ENCODE peak calls at places on chromosome 2, in seven cellular contexts. One of them, this sample, is unnamed. For H3K36me3, the result is how much of the 10 kb centered on the place peaks cover.

GRCh38 chr2:104790100-104790811 is 63.7 kb upstream of the POU3F3 start:
- DNase-seq in kidney: no peak
- DNase-seq in heart right ventricle: no peak
- DNase-seq in heart left ventricle: peak
- DNase-seq in tibial artery: no peak
- DNase-seq in left ventricle myocardium inferior: no peak
- DNase-seq in left lung: no peak
- DNase-seq in this sample: no peak

GRCh38 chr2:8334866-8335325 is 347.0 kb upstream of the ID2 start:
- DNase-seq in tibial artery: no peak
- DNase-seq in heart left ventricle: no peak
- DNase-seq in left lung: no peak
- DNase-seq in kidney: peak
- DNase-seq in heart right ventricle: no peak
- DNase-seq in left ventricle myocardium inferior: no peak
- DNase-seq in this sample: no peak

GRCh38 chr2:209977386-209978239 is 24.8 kb upstream of the RPE start:
- DNase-seq in kidney: no peak
- DNase-seq in tibial artery: no peak
- DNase-seq in left lung: no peak
- DNase-seq in heart right ventricle: no peak
- DNase-seq in heart left ventricle: no peak
- DNase-seq in left ventricle myocardium inferior: no peak
- DNase-seq in this sample: no peak

GRCh38 chr2:17482651-17483050 is 35.6 kb downstream of the RAD51AP2 start:
- DNase-seq in left ventricle myocardium inferior: no peak
- DNase-seq in kidney: no peak
- DNase-seq in left lung: no peak
- DNase-seq in heart left ventricle: no peak
- DNase-seq in tibial artery: no peak
- DNase-seq in heart right ventricle: no peak
- DNase-seq in this sample: no peak

GRCh38 chr2:56009758-56010534 is 86.4 kb upstream of the EFEMP1 start:
- DNase-seq in tibial artery: no peak
- DNase-seq in heart right ventricle: no peak
- DNase-seq in kidney: no peak
- DNase-seq in heart left ventricle: no peak
- DNase-seq in left lung: no peak
- DNase-seq in left ventricle myocardium inferior: no peak
- DNase-seq in this sample: no peak

GRCh38 chr2:24972315-24972958 is 682 bp upstream of the DNAJC27 start:
- DNase-seq in tibial artery: peak
- DNase-seq in kidney: no peak
- DNase-seq in heart left ventricle: peak
- DNase-seq in heart right ventricle: no peak
- DNase-seq in left ventricle myocardium inferior: peak
- DNase-seq in left lung: peak
- DNase-seq in this sample: no peak

GRCh38 chr2:70995227-70995729 is 605 bp upstream of the TEX261 start:
- DNase-seq in heart left ventricle: no peak
- DNase-seq in left lung: no peak
- DNase-seq in kidney: no peak
- DNase-seq in tibial artery: no peak
- DNase-seq in left ventricle myocardium inferior: no peak
- DNase-seq in heart right ventricle: no peak
- DNase-seq in this sample: no peak

GRCh38 chr2:237674731-237675276 is 47.4 kb downstream of the LRRFIP1 start:
- DNase-seq in kidney: peak
- DNase-seq in tibial artery: peak
- DNase-seq in heart left ventricle: peak
- DNase-seq in left lung: peak
- DNase-seq in left ventricle myocardium inferior: peak
- DNase-seq in heart right ventricle: peak
- DNase-seq in this sample: peak

GRCh38 chr2:131046580-131047274 is 46.5 kb downstream of the FAM168B start:
- DNase-seq in heart right ventricle: peak
- DNase-seq in kidney: peak
- DNase-seq in left ventricle myocardium inferior: no peak
- DNase-seq in left lung: no peak
- DNase-seq in tibial artery: no peak
- DNase-seq in heart left ventricle: no peak
- DNase-seq in this sample: peak

GRCh38 chr2:143026411-143027054 is 102.7 kb upstream of the ARHGAP15 start:
- DNase-seq in heart right ventricle: peak
- DNase-seq in kidney: peak
- DNase-seq in left ventricle myocardium inferior: no peak
- DNase-seq in heart left ventricle: peak
- DNase-seq in tibial artery: peak
- DNase-seq in left lung: peak
- DNase-seq in this sample: no peak

GRCh38 chr2:23618696-23619530 is 233.9 kb downstream of the KLHL29 start:
- DNase-seq in heart right ventricle: no peak
- DNase-seq in kidney: peak
- DNase-seq in heart left ventricle: no peak
- DNase-seq in left ventricle myocardium inferior: no peak
- DNase-seq in tibial artery: no peak
- DNase-seq in left lung: peak
- DNase-seq in this sample: peak

GRCh38 chr2:54212456-54212855 is 43.6 kb downstream of the TSPYL6 start:
- DNase-seq in left ventricle myocardium inferior: no peak
- DNase-seq in tibial artery: no peak
- DNase-seq in left lung: no peak
- DNase-seq in heart left ventricle: no peak
- DNase-seq in kidney: no peak
- DNase-seq in heart right ventricle: no peak
- DNase-seq in this sample: no peak

GRCh38 chr2:152468832-152469692 is 134.1 kb downstream of the FMNL2 start:
- DNase-seq in tibial artery: no peak
- DNase-seq in left ventricle myocardium inferior: no peak
- DNase-seq in kidney: no peak
- DNase-seq in heart right ventricle: no peak
- DNase-seq in heart left ventricle: no peak
- DNase-seq in left lung: no peak
- DNase-seq in this sample: no peak

GRCh38 chr2:67596871-67597270 is 199.7 kb downstream of the ETAA1 start:
- DNase-seq in left ventricle myocardium inferior: no peak
- DNase-seq in kidney: no peak
- DNase-seq in tibial artery: no peak
- DNase-seq in heart right ventricle: no peak
- DNase-seq in heart left ventricle: no peak
- DNase-seq in left lung: no peak
- DNase-seq in this sample: no peak

GRCh38 chr2:7497223-7497622 is 580.0 kb downstream of the RNF144A start:
- DNase-seq in heart left ventricle: no peak
- DNase-seq in tibial artery: no peak
- DNase-seq in heart right ventricle: no peak
- DNase-seq in kidney: no peak
- DNase-seq in left ventricle myocardium inferior: no peak
- DNase-seq in left lung: no peak
- DNase-seq in this sample: no peak

GRCh38 chr2:22355816-22356433 is 1029.1 kb upstream of the KLHL29 start:
- DNase-seq in left lung: peak
- DNase-seq in heart left ventricle: peak
- DNase-seq in kidney: peak
- DNase-seq in tibial artery: peak
- DNase-seq in left ventricle myocardium inferior: peak
- DNase-seq in heart right ventricle: peak
- DNase-seq in this sample: peak

GRCh38 chr2:233822101-233822771 is 32.1 kb downstream of the HJURP start:
- DNase-seq in tibial artery: peak
- DNase-seq in heart right ventricle: no peak
- DNase-seq in heart left ventricle: no peak
- DNase-seq in left lung: no peak
- DNase-seq in left ventricle myocardium inferior: no peak
- DNase-seq in kidney: peak
- DNase-seq in this sample: no peak

GRCh38 chr2:223768179-223768578 is 69.2 kb downstream of the AP1S3 start:
- DNase-seq in heart right ventricle: no peak
- DNase-seq in heart left ventricle: no peak
- DNase-seq in tibial artery: no peak
- DNase-seq in kidney: no peak
- DNase-seq in left ventricle myocardium inferior: no peak
- DNase-seq in left lung: no peak
- DNase-seq in this sample: no peak

GRCh38 chr2:226270279-226270678 is 529.3 kb downstream of the IRS1 start:
- DNase-seq in left ventricle myocardium inferior: no peak
- DNase-seq in heart left ventricle: no peak
- DNase-seq in heart right ventricle: no peak
- DNase-seq in tibial artery: no peak
- DNase-seq in kidney: no peak
- DNase-seq in left lung: no peak
- DNase-seq in this sample: no peak

GRCh38 chr2:127310980-127311379 is 17.0 kb upstream of the ERCC3 start:
- DNase-seq in left lung: no peak
- DNase-seq in kidney: no peak
- DNase-seq in heart left ventricle: no peak
- DNase-seq in left ventricle myocardium inferior: no peak
- DNase-seq in heart right ventricle: no peak
- DNase-seq in tibial artery: no peak
- DNase-seq in this sample: no peak

GRCh38 chr2:127309468-127309867 is 15.5 kb upstream of the ERCC3 start:
- DNase-seq in left lung: no peak
- DNase-seq in heart right ventricle: no peak
- DNase-seq in heart left ventricle: no peak
- DNase-seq in kidney: no peak
- DNase-seq in left ventricle myocardium inferior: no peak
- DNase-seq in tibial artery: no peak
- DNase-seq in this sample: no peak

GRCh38 chr2:127308586-127309138 is 14.7 kb upstream of the ERCC3 start:
- DNase-seq in heart right ventricle: no peak
- DNase-seq in left ventricle myocardium inferior: no peak
- DNase-seq in kidney: no peak
- DNase-seq in heart left ventricle: no peak
- DNase-seq in tibial artery: no peak
- DNase-seq in left lung: no peak
- DNase-seq in this sample: no peak

DNA sequence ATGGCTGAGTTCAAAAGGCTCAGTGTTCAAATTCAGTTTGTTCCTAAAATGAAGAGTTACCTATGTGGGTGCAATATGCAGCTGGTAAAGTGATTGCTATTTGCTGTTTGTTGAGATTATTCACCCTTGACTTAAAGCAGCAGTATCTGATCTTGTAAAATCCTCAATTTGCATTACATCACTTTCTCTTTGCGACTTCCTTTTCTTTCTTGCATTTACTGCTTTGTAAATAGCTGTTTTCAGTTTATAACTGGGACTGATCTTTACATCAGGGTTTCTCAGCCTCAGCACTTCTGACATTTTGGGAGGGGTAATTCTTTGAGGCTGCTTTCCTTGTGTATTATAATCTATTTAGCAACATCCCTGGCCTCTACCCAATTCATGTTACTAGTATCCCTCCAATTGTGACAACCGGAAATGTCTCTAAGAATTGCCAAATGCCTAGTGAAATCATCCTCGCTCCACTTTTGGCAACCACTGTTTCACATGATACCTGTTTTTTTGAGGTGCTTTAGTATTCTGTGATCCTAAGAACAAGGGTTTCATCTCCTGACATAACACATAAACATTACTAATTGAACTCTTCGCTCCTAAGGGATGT is 12.1 kb upstream of the ERCC3 start:
- DNase-seq in left lung: no peak
- DNase-seq in tibial artery: no peak
- DNase-seq in heart right ventricle: no peak
- DNase-seq in left ventricle myocardium inferior: no peak
- DNase-seq in heart left ventricle: no peak
- DNase-seq in kidney: no peak
- DNase-seq in this sample: no peak
- H3K4me3 ChIP-seq in left lung: no peak
- H3K4me3 ChIP-seq in tibial artery: no peak
- H3K4me3 ChIP-seq in heart right ventricle: no peak
- H3K4me3 ChIP-seq in left ventricle myocardium inferior: no peak
- H3K4me3 ChIP-seq in heart left ventricle: no peak
- H3K4me3 ChIP-seq in kidney: no peak
- H3K4me3 ChIP-seq in this sample: no peak

GRCh38 chr2:169446452-169446851 is 32.8 kb upstream of the BBS5 start:
- DNase-seq in heart left ventricle: no peak
- DNase-seq in left ventricle myocardium inferior: no peak
- DNase-seq in heart right ventricle: no peak
- DNase-seq in tibial artery: no peak
- DNase-seq in kidney: no peak
- DNase-seq in left lung: no peak
- DNase-seq in this sample: no peak

GRCh38 chr2:169448865-169449264 is 30.4 kb upstream of the BBS5 start:
- DNase-seq in heart right ventricle: no peak
- DNase-seq in left ventricle myocardium inferior: no peak
- DNase-seq in heart left ventricle: no peak
- DNase-seq in kidney: no peak
- DNase-seq in tibial artery: no peak
- DNase-seq in left lung: no peak
- DNase-seq in this sample: no peak

DNA sequence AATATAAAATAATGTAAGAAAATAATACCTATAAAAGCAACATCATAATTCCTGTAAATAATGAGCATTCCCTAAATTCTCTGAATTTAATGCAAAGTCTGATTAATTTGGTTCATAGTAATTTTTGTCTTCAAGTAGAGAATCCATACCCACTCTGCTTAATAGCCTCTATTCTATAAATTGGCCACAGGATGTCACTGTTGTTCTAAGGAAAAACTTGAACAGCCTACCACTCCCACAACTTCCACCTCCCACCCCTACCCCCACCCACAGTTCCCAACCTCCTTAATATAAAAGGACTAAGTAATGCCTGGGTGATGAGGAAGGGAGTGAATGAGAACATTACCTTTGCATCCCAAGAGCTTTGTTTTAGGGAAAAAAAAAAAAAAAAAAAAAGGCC is 27.2 kb upstream of the BBS5 start:
- DNase-seq in heart left ventricle: no peak
- DNase-seq in left ventricle myocardium inferior: no peak
- DNase-seq in heart right ventricle: no peak
- DNase-seq in kidney: no peak
- DNase-seq in tibial artery: no peak
- DNase-seq in left lung: no peak
- DNase-seq in this sample: no peak
- TF ChIP-seq CTCF in heart left ventricle: peak
- TF ChIP-seq CTCF in left ventricle myocardium inferior: peak
- TF ChIP-seq CTCF in heart right ventricle: peak
- TF ChIP-seq CTCF in kidney: peak
- TF ChIP-seq CTCF in tibial artery: no peak
- TF ChIP-seq CTCF in left lung: peak
- TF ChIP-seq CTCF in this sample: peak

DNA sequence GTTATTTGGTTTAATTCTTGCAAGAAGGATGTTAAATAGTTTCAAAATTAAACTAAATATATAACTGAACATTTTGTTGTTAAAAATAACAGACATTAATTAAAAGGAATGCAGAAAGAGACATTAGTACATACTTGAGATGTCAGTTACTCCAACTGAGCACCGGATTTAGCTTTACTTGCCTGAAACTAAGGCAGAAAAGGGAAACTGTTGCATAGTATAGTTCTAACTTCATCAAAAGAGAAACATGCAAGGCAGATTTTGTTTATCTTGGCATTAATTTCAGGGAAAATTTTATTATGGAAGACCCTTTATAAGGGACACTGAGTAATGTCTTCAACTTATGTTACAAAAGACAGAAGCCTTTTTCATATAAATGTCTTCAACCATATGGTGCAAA is 218.3 kb downstream of the STK39 start:
- DNase-seq in tibial artery: no peak
- DNase-seq in left lung: no peak
- DNase-seq in left ventricle myocardium inferior: no peak
- DNase-seq in heart left ventricle: no peak
- DNase-seq in kidney: no peak
- DNase-seq in heart right ventricle: no peak
- DNase-seq in this sample: no peak
- H3K36me3 ChIP-seq in tibial artery: under half
- H3K36me3 ChIP-seq in left lung: under half
- H3K36me3 ChIP-seq in left ventricle myocardium inferior: under half
- H3K36me3 ChIP-seq in heart left ventricle: under half
- H3K36me3 ChIP-seq in kidney: under half
- H3K36me3 ChIP-seq in heart right ventricle: under half
- H3K36me3 ChIP-seq in this sample: under half

GRCh38 chr2:157364257-157364974 is 38.8 kb upstream of the ERMN start:
- DNase-seq in left lung: no peak
- DNase-seq in kidney: no peak
- DNase-seq in heart left ventricle: no peak
- DNase-seq in left ventricle myocardium inferior: no peak
- DNase-seq in heart right ventricle: no peak
- DNase-seq in tibial artery: no peak
- DNase-seq in this sample: no peak
- H3K4me3 ChIP-seq in left lung: no peak
- H3K4me3 ChIP-seq in kidney: no peak
- H3K4me3 ChIP-seq in heart left ventricle: no peak
- H3K4me3 ChIP-seq in left ventricle myocardium inferior: no peak
- H3K4me3 ChIP-seq in heart right ventricle: no peak
- H3K4me3 ChIP-seq in tibial artery: no peak
- H3K4me3 ChIP-seq in this sample: no peak

This sample was measured in lower lobe of right lung.